ENCODE peak calls at places on chromosome 19, in six cellular contexts. G is Karpas-422; B is activated CD8-positive, alpha-beta memory T cell treated with anti-CD3 and anti-CD28 coated beads for 48 hours; H is RPMI7951; L is naive thymus-derived CD4-positive, alpha-beta T cell; I is GM12891. J is an unnamed sample.

GRCh38 chr19:7928741-7929701 is 3.1 kb upstream of the CTXN1 start:
- DNase-seq in I (peak), B (peak), H (peak), G (peak), L (peak), J (peak)

GRCh38 chr19:22606954-22607652 is 27.0 kb upstream of the ZNF492 start:
- DNase-seq in L (no peak), I (no peak), H (no peak), G (no peak), B (no peak), J (no peak)

GRCh38 chr19:1189419-1189818 is 15.4 kb upstream of the SBNO2 start:
- DNase-seq in L (peak), H (no peak), G (no peak), I (no peak), B (no peak), J (peak)

GRCh38 chr19:18457478-18458331 is 19.8 kb upstream of the ISYNA1 start:
- DNase-seq in L (no peak), H (no peak), I (no peak), G (no peak), B (no peak), J (no peak)

GRCh38 chr19:14678199-14678598 is 3.6 kb upstream of the ADGRE3 start:
- DNase-seq in I (no peak), H (no peak), G (no peak), B (no peak), L (no peak), J (no peak)

GRCh38 chr19:3450796-3451411 is 29.4 kb downstream of the SMIM24 start:
- DNase-seq in L (no peak), G (no peak), I (no peak), B (no peak), H (peak), J (no peak)

GRCh38 chr19:48970923-48971395 is 5.8 kb downstream of the FTL start:
- DNase-seq in I (peak), H (peak), G (peak), B (no peak), L (peak), J (peak)

GRCh38 chr19:56266060-56266459 is 6.5 kb upstream of the EDDM13 start:
- DNase-seq in H (no peak), B (no peak), L (no peak), G (no peak), I (no peak), J (no peak)

GRCh38 chr19:14835011-14835410 is at the start of the genes OR7A5 and OR7C1:
- DNase-seq in G (no peak), L (no peak), I (no peak), H (peak), B (no peak), J (no peak)

GRCh38 chr19:8310342-8311055 is 2.3 kb upstream of the CD320 start:
- DNase-seq in H (no peak), B (no peak), G (no peak), L (no peak), I (no peak), J (no peak)

GRCh38 chr19:14056741-14057356 is 5.0 kb downstream of the PALM3 start:
- DNase-seq in G (no peak), B (no peak), H (no peak), I (no peak), L (no peak), J (no peak)

GRCh38 chr19:57068921-57069697 is 50.7 kb upstream of the USP29 start:
- DNase-seq in I (no peak), B (no peak), G (peak), L (no peak), H (no peak), J (no peak)

J was measured in immature natural killer cell.